ENCODE peak calls at places on chromosome 12, in seven cellular contexts. K is activated CD4-positive, alpha-beta memory T cell treated with anti-CD3 and anti-CD28 coated beads for 36 hours; V is CD4-positive, CD25-positive, alpha-beta regulatory T cell; Z is A172; Q is HS-5; B is stimulated activated CD4-positive, alpha-beta T cell treated with anti-CD3 and anti-CD28 coated beads, Interleukin-15, amount 100 ng/mL, for 1 hour; S is NCI-H510A. A is an unnamed sample.

GRCh38 chr12:45299132-45299692 is 83.3 kb downstream of the ANO6 start:
- DNase-seq in K (no peak), V (no peak), Z (peak), Q (no peak), B (no peak), S (no peak), A (no peak)

GRCh38 chr12:72472350-72472749 is 200.2 kb downstream of the TRHDE start:
- DNase-seq in K (no peak), V (no peak), Z (no peak), Q (no peak), B (no peak), S (no peak), A (peak)

GRCh38 chr12:19273482-19274330 is 144.2 kb downstream of the PLEKHA5 start:
- DNase-seq in K (peak), V (peak), Z (peak), Q (peak), B (peak), S (peak), A (peak)

GRCh38 chr12:75656650-75657049 is 145.2 kb upstream of the KRR1 start:
- DNase-seq in K (no peak), V (no peak), Z (peak), Q (peak), B (no peak), S (no peak), A (no peak)

GRCh38 chr12:103548622-103549601 is 38.2 kb upstream of the STAB2 start:
- DNase-seq in K (peak), V (peak), Z (peak), Q (peak), B (peak), S (peak), A (peak)

GRCh38 chr12:92424338-92424737 is 278.5 kb upstream of the PLEKHG7 start:
- DNase-seq in K (no peak), V (no peak), Z (no peak), Q (no peak), B (no peak), S (no peak), A (no peak)

GRCh38 chr12:71164877-71165197 is 7.0 kb upstream of the TSPAN8 start:
- DNase-seq in K (no peak), V (no peak), Z (peak), Q (no peak), B (no peak), S (no peak), A (peak)

GRCh38 chr12:95318071-95318545 is 100.5 kb downstream of the VEZT start:
- DNase-seq in K (no peak), V (no peak), Z (peak), Q (peak), B (no peak), S (no peak), A (peak)

GRCh38 chr12:75672212-75672611 is 160.8 kb upstream of the KRR1 start:
- DNase-seq in K (no peak), V (no peak), Z (no peak), Q (no peak), B (no peak), S (no peak), A (no peak)

GRCh38 chr12:104443008-104443407 is 13.7 kb upstream of the CHST11 start:
- DNase-seq in K (no peak), V (no peak), Z (no peak), Q (no peak), B (no peak), S (no peak), A (no peak)

GRCh38 chr12:132478845-132479244 is 11.1 kb upstream of the FBRSL1 start:
- DNase-seq in K (no peak), V (no peak), Z (peak), Q (no peak), B (no peak), S (no peak), A (no peak)

GRCh38 chr12:57342207-57342691 is 88.6 kb downstream of the R3HDM2 start:
- DNase-seq in K (peak), V (no peak), Z (no peak), Q (no peak), B (no peak), S (peak), A (no peak)

GRCh38 chr12:110796952-110797351 is 49.8 kb upstream of the CCDC63 start:
- DNase-seq in K (no peak), V (no peak), Z (peak), Q (no peak), B (no peak), S (no peak), A (no peak)

GRCh38 chr12:10052111-10052913 is 21.8 kb downstream of the CLEC9A start:
- DNase-seq in K (no peak), V (no peak), Z (no peak), Q (no peak), B (no peak), S (no peak), A (no peak)

GRCh38 chr12:118237908-118238307 is 102.0 kb downstream of the PEBP1 start:
- DNase-seq in K (no peak), V (no peak), Z (peak), Q (peak), B (no peak), S (no peak), A (no peak)

GRCh38 chr12:32535260-32535999 is 136.1 kb downstream of the FGD4 start:
- DNase-seq in K (no peak), V (no peak), Z (peak), Q (no peak), B (no peak), S (peak), A (peak)